ENCODE peak calls at places on chromosome 21, in seven cellular contexts. One of them, this sample, is unnamed.

GRCh38 chr21:42009831-42010506 is at the start of gene ZBTB21:
- DNase-seq in cardiac fibroblast: peak
- DNase-seq in fibroblast of the aortic adventitia: peak
- DNase-seq in body of pancreas: peak
- DNase-seq in prostate gland: peak
- DNase-seq in AG10803: peak
- DNase-seq in left ventricle myocardium inferior: peak
- DNase-seq in this sample: peak

GRCh38 chr21:43694437-43695079 is 24.4 kb upstream of the PDXK start:
- DNase-seq in left ventricle myocardium inferior: no peak
- DNase-seq in fibroblast of the aortic adventitia: no peak
- DNase-seq in prostate gland: no peak
- DNase-seq in AG10803: no peak
- DNase-seq in body of pancreas: no peak
- DNase-seq in cardiac fibroblast: no peak
- DNase-seq in this sample: no peak

GRCh38 chr21:39114871-39115658 is 68.2 kb downstream of the PSMG1 start:
- DNase-seq in left ventricle myocardium inferior: no peak
- DNase-seq in prostate gland: no peak
- DNase-seq in body of pancreas: no peak
- DNase-seq in cardiac fibroblast: peak
- DNase-seq in AG10803: peak
- DNase-seq in fibroblast of the aortic adventitia: peak
- DNase-seq in this sample: no peak

GRCh38 chr21:29133796-29134195 is 3.4 kb downstream of the MAP3K7CL start:
- DNase-seq in fibroblast of the aortic adventitia: no peak
- DNase-seq in cardiac fibroblast: no peak
- DNase-seq in left ventricle myocardium inferior: no peak
- DNase-seq in prostate gland: no peak
- DNase-seq in AG10803: no peak
- DNase-seq in body of pancreas: no peak
- DNase-seq in this sample: no peak

GRCh38 chr21:36694041-36694515 is 4.8 kb upstream of the SIM2 start:
- DNase-seq in AG10803: no peak
- DNase-seq in left ventricle myocardium inferior: no peak
- DNase-seq in prostate gland: no peak
- DNase-seq in fibroblast of the aortic adventitia: peak
- DNase-seq in cardiac fibroblast: peak
- DNase-seq in body of pancreas: no peak
- DNase-seq in this sample: no peak

GRCh38 chr21:17497345-17497744 is 15.5 kb upstream of the CXADR start:
- DNase-seq in body of pancreas: no peak
- DNase-seq in fibroblast of the aortic adventitia: no peak
- DNase-seq in left ventricle myocardium inferior: no peak
- DNase-seq in prostate gland: no peak
- DNase-seq in cardiac fibroblast: no peak
- DNase-seq in AG10803: no peak
- DNase-seq in this sample: no peak

GRCh38 chr21:46431884-46432488 is 26.7 kb upstream of the DIP2A start:
- DNase-seq in AG10803: no peak
- DNase-seq in prostate gland: no peak
- DNase-seq in left ventricle myocardium inferior: no peak
- DNase-seq in cardiac fibroblast: no peak
- DNase-seq in body of pancreas: no peak
- DNase-seq in fibroblast of the aortic adventitia: no peak
- DNase-seq in this sample: no peak

GRCh38 chr21:37619464-37619974 is 252.9 kb downstream of the DYRK1A start:
- DNase-seq in fibroblast of the aortic adventitia: no peak
- DNase-seq in body of pancreas: no peak
- DNase-seq in left ventricle myocardium inferior: no peak
- DNase-seq in prostate gland: no peak
- DNase-seq in cardiac fibroblast: no peak
- DNase-seq in AG10803: no peak
- DNase-seq in this sample: no peak

GRCh38 chr21:34844924-34845238 is 176.1 kb downstream of the CLIC6 start:
- DNase-seq in prostate gland: no peak
- DNase-seq in fibroblast of the aortic adventitia: no peak
- DNase-seq in body of pancreas: no peak
- DNase-seq in cardiac fibroblast: no peak
- DNase-seq in left ventricle myocardium inferior: no peak
- DNase-seq in AG10803: no peak
- DNase-seq in this sample: no peak

GRCh38 chr21:16667395-16667794 is 845.4 kb upstream of the CXADR start:
- DNase-seq in prostate gland: no peak
- DNase-seq in cardiac fibroblast: peak
- DNase-seq in AG10803: no peak
- DNase-seq in body of pancreas: no peak
- DNase-seq in fibroblast of the aortic adventitia: no peak
- DNase-seq in left ventricle myocardium inferior: no peak
- DNase-seq in this sample: no peak

GRCh38 chr21:15241997-15242767 is 177.4 kb upstream of the NRIP1 start:
- DNase-seq in fibroblast of the aortic adventitia: no peak
- DNase-seq in cardiac fibroblast: no peak
- DNase-seq in body of pancreas: no peak
- DNase-seq in left ventricle myocardium inferior: no peak
- DNase-seq in AG10803: no peak
- DNase-seq in prostate gland: no peak
- DNase-seq in this sample: no peak

GRCh38 chr21:14306143-14306907 is 76.6 kb downstream of the HSPA13 start:
- DNase-seq in left ventricle myocardium inferior: no peak
- DNase-seq in cardiac fibroblast: peak
- DNase-seq in fibroblast of the aortic adventitia: peak
- DNase-seq in prostate gland: no peak
- DNase-seq in body of pancreas: no peak
- DNase-seq in AG10803: peak
- DNase-seq in this sample: no peak

GRCh38 chr21:34796518-34797201 is 127.9 kb downstream of the CLIC6 start:
- DNase-seq in fibroblast of the aortic adventitia: no peak
- DNase-seq in cardiac fibroblast: no peak
- DNase-seq in body of pancreas: no peak
- DNase-seq in prostate gland: peak
- DNase-seq in AG10803: no peak
- DNase-seq in left ventricle myocardium inferior: no peak
- DNase-seq in this sample: no peak

GRCh38 chr21:38997051-38997450 is 186.2 kb downstream of the PSMG1 start:
- DNase-seq in prostate gland: no peak
- DNase-seq in cardiac fibroblast: no peak
- DNase-seq in left ventricle myocardium inferior: no peak
- DNase-seq in fibroblast of the aortic adventitia: no peak
- DNase-seq in body of pancreas: no peak
- DNase-seq in AG10803: no peak
- DNase-seq in this sample: no peak

GRCh38 chr21:39523930-39524329 is 72.2 kb downstream of the SH3BGR start:
- DNase-seq in cardiac fibroblast: no peak
- DNase-seq in prostate gland: no peak
- DNase-seq in left ventricle myocardium inferior: no peak
- DNase-seq in AG10803: no peak
- DNase-seq in fibroblast of the aortic adventitia: no peak
- DNase-seq in body of pancreas: no peak
- DNase-seq in this sample: no peak

GRCh38 chr21:46621457-46622182 is 13.9 kb upstream of the PRMT2 start:
- DNase-seq in AG10803: no peak
- DNase-seq in cardiac fibroblast: no peak
- DNase-seq in left ventricle myocardium inferior: no peak
- DNase-seq in prostate gland: no peak
- DNase-seq in body of pancreas: no peak
- DNase-seq in fibroblast of the aortic adventitia: no peak
- DNase-seq in this sample: no peak

GRCh38 chr21:24705201-24705600 is 902.1 kb downstream of the MRPL39 start:
- DNase-seq in cardiac fibroblast: no peak
- DNase-seq in AG10803: no peak
- DNase-seq in left ventricle myocardium inferior: no peak
- DNase-seq in prostate gland: no peak
- DNase-seq in fibroblast of the aortic adventitia: no peak
- DNase-seq in body of pancreas: no peak
- DNase-seq in this sample: no peak

GRCh38 chr21:36203603-36203889 is 46.9 kb downstream of the DOP1B start:
- DNase-seq in body of pancreas: peak
- DNase-seq in cardiac fibroblast: peak
- DNase-seq in fibroblast of the aortic adventitia: peak
- DNase-seq in prostate gland: no peak
- DNase-seq in left ventricle myocardium inferior: no peak
- DNase-seq in AG10803: peak
- DNase-seq in this sample: no peak

GRCh38 chr21:42444745-42445059 is 41.0 kb downstream of the UBASH3A start:
- DNase-seq in prostate gland: no peak
- DNase-seq in fibroblast of the aortic adventitia: no peak
- DNase-seq in cardiac fibroblast: no peak
- DNase-seq in AG10803: no peak
- DNase-seq in left ventricle myocardium inferior: no peak
- DNase-seq in body of pancreas: no peak
- DNase-seq in this sample: no peak

GRCh38 chr21:41611966-41612606 is 104.1 kb upstream of the TMPRSS2 start:
- DNase-seq in left ventricle myocardium inferior: no peak
- DNase-seq in fibroblast of the aortic adventitia: peak
- DNase-seq in cardiac fibroblast: peak
- DNase-seq in body of pancreas: peak
- DNase-seq in AG10803: peak
- DNase-seq in prostate gland: peak
- DNase-seq in this sample: no peak

GRCh38 chr21:23541571-23541970 is 2065.7 kb downstream of the MRPL39 start:
- DNase-seq in left ventricle myocardium inferior: no peak
- DNase-seq in cardiac fibroblast: no peak
- DNase-seq in AG10803: no peak
- DNase-seq in body of pancreas: no peak
- DNase-seq in prostate gland: no peak
- DNase-seq in fibroblast of the aortic adventitia: no peak
- DNase-seq in this sample: no peak

GRCh38 chr21:15138475-15138874 is 73.7 kb upstream of the NRIP1 start:
- DNase-seq in cardiac fibroblast: no peak
- DNase-seq in AG10803: no peak
- DNase-seq in left ventricle myocardium inferior: no peak
- DNase-seq in prostate gland: no peak
- DNase-seq in fibroblast of the aortic adventitia: no peak
- DNase-seq in body of pancreas: peak
- DNase-seq in this sample: no peak

GRCh38 chr21:46394819-46395152 is 63.9 kb upstream of the DIP2A start:
- DNase-seq in AG10803: no peak
- DNase-seq in prostate gland: no peak
- DNase-seq in fibroblast of the aortic adventitia: no peak
- DNase-seq in left ventricle myocardium inferior: no peak
- DNase-seq in cardiac fibroblast: no peak
- DNase-seq in body of pancreas: no peak
- DNase-seq in this sample: no peak

GRCh38 chr21:41758550-41758949 is 8.3 kb downstream of the RIPK4 start:
- DNase-seq in cardiac fibroblast: no peak
- DNase-seq in body of pancreas: no peak
- DNase-seq in prostate gland: no peak
- DNase-seq in fibroblast of the aortic adventitia: no peak
- DNase-seq in AG10803: no peak
- DNase-seq in left ventricle myocardium inferior: no peak
- DNase-seq in this sample: no peak

GRCh38 chr21:38804617-38805281 is 980 bp upstream of the ETS2 start:
- DNase-seq in fibroblast of the aortic adventitia: peak
- DNase-seq in AG10803: peak
- DNase-seq in cardiac fibroblast: no peak
- DNase-seq in body of pancreas: peak
- DNase-seq in left ventricle myocardium inferior: peak
- DNase-seq in prostate gland: peak
- DNase-seq in this sample: peak

GRCh38 chr21:29077651-29078090 is 4.2 kb upstream of the CCT8 start:
- DNase-seq in fibroblast of the aortic adventitia: peak
- DNase-seq in prostate gland: peak
- DNase-seq in cardiac fibroblast: peak
- DNase-seq in AG10803: peak
- DNase-seq in body of pancreas: peak
- DNase-seq in left ventricle myocardium inferior: no peak
- DNase-seq in this sample: no peak

GRCh38 chr21:41429925-41430491 is 4.0 kb downstream of the MX1 start:
- DNase-seq in body of pancreas: no peak
- DNase-seq in prostate gland: no peak
- DNase-seq in cardiac fibroblast: no peak
- DNase-seq in AG10803: no peak
- DNase-seq in left ventricle myocardium inferior: no peak
- DNase-seq in fibroblast of the aortic adventitia: no peak
- DNase-seq in this sample: no peak

GRCh38 chr21:15682182-15682895 is 47.4 kb upstream of the USP25 start:
- DNase-seq in prostate gland: no peak
- DNase-seq in left ventricle myocardium inferior: no peak
- DNase-seq in AG10803: peak
- DNase-seq in fibroblast of the aortic adventitia: peak
- DNase-seq in cardiac fibroblast: peak
- DNase-seq in body of pancreas: no peak
- DNase-seq in this sample: no peak

GRCh38 chr21:26032263-26032662 is 138.3 kb downstream of the APP start:
- DNase-seq in fibroblast of the aortic adventitia: no peak
- DNase-seq in left ventricle myocardium inferior: no peak
- DNase-seq in AG10803: no peak
- DNase-seq in body of pancreas: no peak
- DNase-seq in cardiac fibroblast: peak
- DNase-seq in prostate gland: no peak
- DNase-seq in this sample: no peak
- TF ChIP-seq CTCF in fibroblast of the aortic adventitia: no peak
- TF ChIP-seq CTCF in left ventricle myocardium inferior: no peak
- TF ChIP-seq CTCF in AG10803: no peak
- TF ChIP-seq CTCF in body of pancreas: peak
- TF ChIP-seq CTCF in cardiac fibroblast: no peak
- TF ChIP-seq CTCF in prostate gland: no peak
- TF ChIP-seq CTCF in this sample: no peak

GRCh38 chr21:31201144-31201543 is 142.9 kb downstream of the TIAM1 start:
- DNase-seq in fibroblast of the aortic adventitia: no peak
- DNase-seq in prostate gland: no peak
- DNase-seq in cardiac fibroblast: no peak
- DNase-seq in AG10803: no peak
- DNase-seq in body of pancreas: no peak
- DNase-seq in left ventricle myocardium inferior: no peak
- DNase-seq in this sample: no peak
- TF ChIP-seq CTCF in fibroblast of the aortic adventitia: no peak
- TF ChIP-seq CTCF in prostate gland: no peak
- TF ChIP-seq CTCF in cardiac fibroblast: no peak
- TF ChIP-seq CTCF in AG10803: no peak
- TF ChIP-seq CTCF in body of pancreas: no peak
- TF ChIP-seq CTCF in left ventricle myocardium inferior: no peak
- TF ChIP-seq CTCF in this sample: no peak

GRCh38 chr21:44947930-44948331 is 8.1 kb downstream of the SLX9 start:
- DNase-seq in body of pancreas: peak
- DNase-seq in cardiac fibroblast: no peak
- DNase-seq in prostate gland: no peak
- DNase-seq in fibroblast of the aortic adventitia: no peak
- DNase-seq in left ventricle myocardium inferior: peak
- DNase-seq in AG10803: no peak
- DNase-seq in this sample: no peak
- TF ChIP-seq CTCF in body of pancreas: no peak
- TF ChIP-seq CTCF in cardiac fibroblast: no peak
- TF ChIP-seq CTCF in prostate gland: no peak
- TF ChIP-seq CTCF in fibroblast of the aortic adventitia: no peak
- TF ChIP-seq CTCF in left ventricle myocardium inferior: no peak
- TF ChIP-seq CTCF in AG10803: no peak
- TF ChIP-seq CTCF in this sample: no peak

DNA sequence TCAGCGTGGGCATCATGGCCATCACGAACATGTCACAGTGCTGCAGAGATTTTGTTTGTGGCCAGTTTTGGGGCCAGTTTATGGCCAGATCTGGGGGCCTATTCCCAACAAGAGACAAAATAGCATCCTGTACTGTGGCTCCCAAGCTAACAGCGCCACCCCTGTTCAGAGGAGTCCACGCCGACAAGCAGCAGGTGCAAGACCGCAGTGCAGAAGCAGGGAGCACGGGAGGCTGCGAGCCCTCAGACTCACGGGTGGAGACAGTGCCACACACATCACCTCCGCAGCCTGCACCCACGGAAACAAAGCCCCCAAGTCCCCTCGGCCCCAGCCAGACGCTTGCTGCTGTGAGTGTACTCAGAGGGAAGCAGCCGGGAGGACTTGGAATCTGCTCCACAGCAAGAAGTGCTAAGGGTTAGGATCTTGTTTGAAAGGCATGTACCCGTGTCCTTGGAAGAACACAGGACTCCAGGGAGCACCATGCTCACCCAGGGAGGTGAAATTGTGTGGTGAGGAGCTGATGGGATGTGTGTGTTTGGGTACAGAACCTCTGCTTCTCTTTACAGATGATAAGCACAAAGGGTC is 7.1 kb downstream of the TCP10L start:
- DNase-seq in prostate gland: no peak
- DNase-seq in cardiac fibroblast: peak
- DNase-seq in AG10803: peak
- DNase-seq in fibroblast of the aortic adventitia: peak
- DNase-seq in body of pancreas: no peak
- DNase-seq in left ventricle myocardium inferior: no peak
- DNase-seq in this sample: no peak
- TF ChIP-seq CTCF in prostate gland: peak
- TF ChIP-seq CTCF in cardiac fibroblast: peak
- TF ChIP-seq CTCF in AG10803: peak
- TF ChIP-seq CTCF in fibroblast of the aortic adventitia: peak
- TF ChIP-seq CTCF in body of pancreas: peak
- TF ChIP-seq CTCF in left ventricle myocardium inferior: no peak
- TF ChIP-seq CTCF in this sample: peak

This sample was measured in progenitor cell of endocrine pancreas.